ENCODE peak calls at places on chromosomes 3 and 15, in eight cellular contexts. N is kidney tubule cell; Q is NCI-H1694; V is activated effector memory CD4-positive, alpha-beta T cell treated with Interleukin-2 at 50 U/mL for 16 hours; S is activated T-cell treated with anti-CD3 and anti-CD28 coated beads for 48 hours; G is activated gamma-delta T cell; B is iPS DF 6.9; U is HFFc6. M is an unnamed sample.
A peak's percentile ranks its signal among the peaks of the same experiment; 100 is the strongest.

GRCh38 chr15:89486726-89487050 is 9.7 kb downstream of the RHCG start:
- DNase-seq in N (no peak), Q (no peak), V (no peak), S (peak; percentile 36), G (no peak), B (no peak), U (no peak), M (no peak)

GRCh38 chr15:82978438-82978837 is 7.6 kb upstream of the RAMAC start:
- DNase-seq in N (no peak), Q (no peak), V (no peak), S (no peak), G (no peak), B (no peak), U (no peak), M (no peak)

GRCh38 chr15:101121511-101122090 is 130.2 kb downstream of the CHSY1 start:
- DNase-seq in N (peak; percentile 31), Q (no peak), V (no peak), S (peak; percentile 8), G (no peak), B (no peak), U (peak; percentile 20), M (peak; percentile 25)

GRCh38 chr3:194254032-194254431 is 97.1 kb downstream of the CPN2 start:
- DNase-seq in N (no peak), Q (no peak), V (no peak), S (no peak), G (no peak), B (no peak), U (no peak), M (no peak)

GRCh38 chr3:197327701-197328100 is 29.3 kb upstream of the DLG1 start:
- DNase-seq in N (no peak), Q (no peak), V (no peak), S (no peak), G (no peak), B (no peak), U (no peak), M (peak; percentile 22)

GRCh38 chr3:186651678-186652215 is 11.5 kb downstream of the FETUB start:
- DNase-seq in N (no peak), Q (no peak), V (no peak), S (no peak), G (no peak), B (no peak), U (no peak), M (no peak)

GRCh38 chr3:31934018-31934417 is 47.0 kb downstream of the OSBPL10 start:
- DNase-seq in N (no peak), Q (no peak), V (no peak), S (no peak), G (no peak), B (no peak), U (no peak), M (no peak)

GRCh38 chr15:35293353-35294130 is 208.4 kb upstream of the NANOGP8 start:
- DNase-seq in N (peak; percentile 96), Q (no peak), V (no peak), S (no peak), G (no peak), B (no peak), U (peak; percentile 78), M (peak; percentile 93)

GRCh38 chr15:60301024-60301423 is 96.8 kb downstream of the ANXA2 start:
- DNase-seq in N (no peak), Q (no peak), V (no peak), S (no peak), G (no peak), B (no peak), U (no peak), M (peak; percentile 27)

GRCh38 chr15:77830041-77830440 is 197.3 kb upstream of the LINGO1 start:
- DNase-seq in N (peak; percentile 67), Q (no peak), V (no peak), S (no peak), G (no peak), B (no peak), U (peak; percentile 30), M (peak; percentile 76)

GRCh38 chr15:94314639-94315038 is 83.3 kb downstream of the MCTP2 start:
- DNase-seq in N (no peak), Q (no peak), V (no peak), S (no peak), G (no peak), B (no peak), U (no peak), M (no peak)

GRCh38 chr3:169179193-169180122 is 484.1 kb downstream of the MECOM start:
- DNase-seq in N (no peak), Q (no peak), V (no peak), S (no peak), G (no peak), B (no peak), U (no peak), M (no peak)

GRCh38 chr15:66400351-66400774 is 13.7 kb downstream of the MAP2K1 start:
- DNase-seq in N (peak; percentile 52), Q (no peak), V (no peak), S (no peak), G (no peak), B (no peak), U (peak; percentile 25), M (no peak)

GRCh38 chr15:57751177-57751800 is 44.8 kb downstream of the POLR2M start:
- DNase-seq in N (peak; percentile 50), Q (no peak), V (no peak), S (no peak), G (no peak), B (no peak), U (peak; percentile 63), M (peak; percentile 28)

GRCh38 chr3:17213102-17213501 is 328.3 kb downstream of the PLCL2 start:
- DNase-seq in N (no peak), Q (no peak), V (no peak), S (no peak), G (no peak), B (no peak), U (peak; percentile 21), M (no peak)

GRCh38 chr3:137304313-137305056 is 346.7 kb downstream of the IL20RB start:
- DNase-seq in N (no peak), Q (no peak), V (no peak), S (no peak), G (no peak), B (no peak), U (no peak), M (no peak)

GRCh38 chr15:40064231-40064894 is 25.4 kb upstream of the SRP14 start:
- DNase-seq in N (peak; percentile 58), Q (no peak), V (no peak), S (no peak), G (no peak), B (no peak), U (no peak), M (peak; percentile 88)